ENCODE peak calls at places on chromosomes 3 and 15, in ten cellular contexts. M is stomach, F is T-helper 1 cell, D is glutamatergic neuron, U is posterior vena cava, C is mesothelial cell of epicardium, J is sciatic nerve, L is vagina, I is AG04450, P is HT1080. Y is an unnamed sample.

GRCh38 chr3:127443581-127444375 is 146.8 kb downstream of the TPRA1 start:
- DNase-seq in I (no peak), L (no peak), U (peak; percentile 36), D (no peak), F (no peak), P (no peak), C (peak; percentile 5), M (peak; percentile 17), J (peak; percentile 34), Y (peak; percentile 44)

GRCh38 chr15:99413955-99414754 is 151.6 kb upstream of the MEF2A start:
- DNase-seq in J (peak; percentile 52), F (no peak), P (no peak), M (peak; percentile 18), L (no peak), D (no peak), I (no peak), U (no peak), C (no peak), Y (no peak)

GRCh38 chr3:4478226-4478625 is 11.2 kb upstream of the SUMF1 start:
- DNase-seq in M (no peak), L (no peak), I (no peak), C (no peak), D (no peak), U (no peak), P (no peak), F (no peak), J (no peak), Y (no peak)

GRCh38 chr15:82647045-82647834 is at the start of gene CPEB1:
- DNase-seq in L (no peak), P (no peak), U (peak; percentile 87), C (no peak), D (peak; percentile 62), F (no peak), J (peak; percentile 84), I (no peak), M (no peak), Y (peak; percentile 88)

GRCh38 chr15:97890307-97890706 is 70.2 kb upstream of the ARRDC4 start:
- DNase-seq in M (no peak), D (no peak), F (no peak), P (no peak), J (no peak), U (no peak), L (no peak), I (no peak), C (no peak), Y (no peak)

GRCh38 chr15:68693071-68693470 is 114.3 kb downstream of the CORO2B start:
- DNase-seq in M (no peak), L (no peak), C (no peak), P (peak; percentile 57), D (no peak), I (no peak), F (no peak), U (no peak), J (no peak), Y (no peak)

GRCh38 chr3:150286390-150287147 is 121.5 kb upstream of the TSC22D2 start:
- DNase-seq in I (no peak), M (no peak), J (no peak), U (no peak), L (no peak), C (no peak), P (peak; percentile 65), F (no peak), D (no peak), Y (no peak)

GRCh38 chr3:96331341-96331740 is 483.1 kb upstream of the EPHA6 start:
- DNase-seq in J (no peak), D (no peak), M (no peak), F (no peak), I (no peak), L (no peak), C (no peak), U (no peak), P (peak; percentile 25), Y (no peak)